ENCODE peak calls at places on chromosomes 16 and 17, in nine cellular contexts. A is stimulated activated naive CD4-positive, alpha-beta T cell treated with Interleukin-2 at 50 U/mL for 16 hours; C is EL; X is GM03348; Y is thoracic aorta; P is ureter; J is Calu3; R is HEK293T; W is Peyer's patch. Q is an unnamed sample.
A peak's percentile ranks its signal among the peaks of the same experiment; 100 is the strongest.

GRCh38 chr17:9979463-9979995 is 74.5 kb upstream of the RCVRN start:
- DNase-seq in A (no peak), C (no peak), X (no peak), Y (no peak), P (no peak), J (no peak), R (no peak), W (no peak), Q (no peak)

GRCh38 chr17:70976447-70976846 is 807.1 kb downstream of the KCNJ2 start:
- DNase-seq in A (no peak), C (no peak), X (no peak), Y (no peak), P (no peak), J (no peak), R (no peak), W (no peak), Q (no peak)

GRCh38 chr16:6642271-6642670 is 690.4 kb upstream of the RBFOX1 start:
- DNase-seq in A (no peak), C (no peak), X (no peak), Y (no peak), P (no peak), J (no peak), R (no peak), W (no peak), Q (no peak)

GRCh38 chr17:65917560-65917959 is 274.4 kb downstream of the CEP112 start:
- DNase-seq in A (no peak), C (no peak), X (no peak), Y (no peak), P (no peak), J (no peak), R (no peak), W (no peak), Q (no peak)

GRCh38 chr17:80944326-80944725 is 47.3 kb upstream of the CHMP6 start:
- DNase-seq in A (no peak), C (no peak), X (no peak), Y (no peak), P (no peak), J (no peak), R (no peak), W (no peak), Q (no peak)

GRCh38 chr16:12760819-12761611 is 42.7 kb downstream of the CPPED1 start:
- DNase-seq in A (no peak), C (no peak), X (no peak), Y (no peak), P (no peak), J (no peak), R (no peak), W (no peak), Q (no peak)

GRCh38 chr16:21566891-21567414 is 32.4 kb upstream of the METTL9 start:
- DNase-seq in A (no peak), C (no peak), X (no peak), Y (no peak), P (no peak), J (no peak), R (no peak), W (no peak), Q (no peak)

GRCh38 chr16:963913-964695 is 6.7 kb downstream of the LMF1 start:
- DNase-seq in A (peak; percentile 39), C (no peak), X (no peak), Y (no peak), P (no peak), J (no peak), R (no peak), W (no peak), Q (no peak)

GRCh38 chr17:55332296-55333041 is 67.7 kb downstream of the HLF start:
- DNase-seq in A (no peak), C (no peak), X (no peak), Y (no peak), P (no peak), J (peak; percentile 11), R (no peak), W (no peak), Q (no peak)

GRCh38 chr17:15091825-15092224 is 173.3 kb downstream of the PMP22 start:
- DNase-seq in A (no peak), C (peak; percentile 15), X (no peak), Y (no peak), P (no peak), J (peak; percentile 0), R (no peak), W (no peak), Q (no peak)

GRCh38 chr16:47492428-47493357 is 31.6 kb downstream of the PHKB start:
- DNase-seq in A (no peak), C (no peak), X (peak; percentile 15), Y (peak; percentile 23), P (peak; percentile 75), J (no peak), R (peak; percentile 74), W (peak; percentile 64), Q (no peak)

GRCh38 chr17:80151333-80151732 is 4.4 kb upstream of the EIF4A3 start:
- DNase-seq in A (no peak), C (peak; percentile 68), X (peak; percentile 63), Y (no peak), P (no peak), J (no peak), R (no peak), W (no peak), Q (no peak)